ENCODE peak calls at places on chromosomes 16 and 17, in nine cellular contexts. Y is NCI-H748 treated with DMSO at 0.1 percent for 48 hours; K is Calu3; W is effector CD4-positive, alpha-beta T cell; V is mammary epithelial cell; T is stimulated activated CD4-positive, alpha-beta T cell treated with anti-CD3 and anti-CD28 coated beads, Interleukin-4, amount 100 ng/mL, for 48 hours; I is prostate gland; B is amniotic stem cell; H is M059J. U is an unnamed sample.

GRCh38 chr17:27762527-27763305 is 37.6 kb downstream of the NOS2 start:
- DNase-seq in H (peak; percentile 32), W (no peak), B (no peak), T (peak; percentile 26), V (peak; percentile 18), I (no peak), Y (no peak), K (no peak), U (peak; percentile 42)

GRCh38 chr17:67730706-67731105 is 13.0 kb downstream of the NOL11 start:
- DNase-seq in B (no peak), K (no peak), I (no peak), H (no peak), W (no peak), Y (no peak), T (no peak), V (no peak), U (no peak)

GRCh38 chr17:77127735-77128361 is 12.9 kb upstream of the SEC14L1 start:
- DNase-seq in B (no peak), W (peak; percentile 54), Y (no peak), T (peak; percentile 46), V (peak; percentile 81), H (peak; percentile 74), K (no peak), I (peak; percentile 22), U (peak; percentile 45)

GRCh38 chr17:80319999-80320344 is 59.3 kb downstream of the RNF213 start:
- DNase-seq in B (no peak), H (no peak), Y (no peak), K (no peak), V (no peak), W (no peak), I (no peak), T (no peak), U (no peak)

GRCh38 chr16:53035176-53035942 is 17.3 kb downstream of the CHD9NB start:
- DNase-seq in H (no peak), K (no peak), B (no peak), T (no peak), I (no peak), Y (no peak), W (no peak), V (no peak), U (no peak)

GRCh38 chr16:10629592-10629963 is 49.2 kb upstream of the EMP2 start:
- DNase-seq in I (no peak), V (no peak), T (no peak), B (no peak), K (no peak), H (no peak), W (no peak), Y (no peak), U (no peak)

GRCh38 chr16:87431926-87432325 is 39.8 kb downstream of the MAP1LC3B start:
- DNase-seq in B (peak; percentile 34), H (peak; percentile 65), K (no peak), I (no peak), W (no peak), T (no peak), V (peak; percentile 52), Y (no peak), U (peak; percentile 85)

GRCh38 chr17:50238594-50239287 is 35.5 kb upstream of the TMEM92 start:
- DNase-seq in T (no peak), K (no peak), V (peak; percentile 21), I (no peak), H (peak; percentile 30), B (no peak), Y (no peak), W (no peak), U (no peak)

GRCh38 chr16:23607740-23608139 is 11.6 kb upstream of the NDUFAB1 start:
- DNase-seq in H (peak; percentile 18), Y (no peak), B (no peak), K (no peak), W (no peak), T (no peak), I (no peak), V (no peak), U (no peak)

GRCh38 chr17:17780941-17781590 is 55.7 kb downstream of the SREBF1 start:
- DNase-seq in T (no peak), H (peak; percentile 84), K (peak; percentile 14), V (no peak), I (no peak), W (no peak), B (no peak), Y (peak; percentile 16), U (peak; percentile 18)